ENCODE peak calls at places on chromosome 17, in six cellular contexts. One of them, this sample, is unnamed.

GRCh38 chr17:80949451-80950421 is 41.9 kb upstream of the CHMP6 start:
- DNase-seq in endothelial cell of umbilical vein: no peak
- DNase-seq in stomach: no peak
- DNase-seq in A549: no peak
- DNase-seq in lower leg skin: peak
- DNase-seq in H1: no peak
- DNase-seq in this sample: no peak

GRCh38 chr17:62105861-62106260 is 40.8 kb upstream of the MED13 start:
- DNase-seq in endothelial cell of umbilical vein: no peak
- DNase-seq in stomach: peak
- DNase-seq in A549: no peak
- DNase-seq in lower leg skin: no peak
- DNase-seq in H1: no peak
- DNase-seq in this sample: no peak

GRCh38 chr17:66459811-66460270 is 157.4 kb downstream of the PRKCA start:
- DNase-seq in endothelial cell of umbilical vein: peak
- DNase-seq in stomach: peak
- DNase-seq in A549: peak
- DNase-seq in lower leg skin: peak
- DNase-seq in H1: no peak
- DNase-seq in this sample: peak

GRCh38 chr17:50205111-50205821 is 3.8 kb upstream of the COL1A1 start:
- DNase-seq in endothelial cell of umbilical vein: no peak
- DNase-seq in stomach: no peak
- DNase-seq in A549: no peak
- DNase-seq in lower leg skin: no peak
- DNase-seq in H1: peak
- DNase-seq in this sample: no peak

GRCh38 chr17:31293586-31293985 is 3.5 kb downstream of the OMG start:
- DNase-seq in endothelial cell of umbilical vein: no peak
- DNase-seq in stomach: no peak
- DNase-seq in A549: no peak
- DNase-seq in lower leg skin: no peak
- DNase-seq in H1: no peak
- DNase-seq in this sample: no peak

GRCh38 chr17:13337171-13337570 is 264.6 kb downstream of the HS3ST3A1 start:
- DNase-seq in endothelial cell of umbilical vein: no peak
- DNase-seq in stomach: no peak
- DNase-seq in A549: no peak
- DNase-seq in lower leg skin: no peak
- DNase-seq in H1: no peak
- DNase-seq in this sample: no peak

GRCh38 chr17:18321309-18321708 is 6.2 kb downstream of the SMCR8 start:
- DNase-seq in endothelial cell of umbilical vein: no peak
- DNase-seq in stomach: no peak
- DNase-seq in A549: no peak
- DNase-seq in lower leg skin: no peak
- DNase-seq in H1: no peak
- DNase-seq in this sample: no peak

GRCh38 chr17:20085283-20085875 is 76.2 kb downstream of the SPECC1 start:
- DNase-seq in endothelial cell of umbilical vein: no peak
- DNase-seq in stomach: no peak
- DNase-seq in A549: no peak
- DNase-seq in lower leg skin: no peak
- DNase-seq in H1: no peak
- DNase-seq in this sample: no peak

GRCh38 chr17:37710344-37710886 is 34.4 kb downstream of the HNF1B start:
- DNase-seq in endothelial cell of umbilical vein: peak
- DNase-seq in stomach: peak
- DNase-seq in A549: peak
- DNase-seq in lower leg skin: no peak
- DNase-seq in H1: peak
- DNase-seq in this sample: no peak

GRCh38 chr17:4872786-4873185 is 26.6 kb upstream of the C17orf107 start:
- DNase-seq in endothelial cell of umbilical vein: peak
- DNase-seq in stomach: no peak
- DNase-seq in A549: no peak
- DNase-seq in lower leg skin: no peak
- DNase-seq in H1: no peak
- DNase-seq in this sample: no peak

GRCh38 chr17:67477687-67478086 is 100.6 kb downstream of the PITPNC1 start:
- DNase-seq in endothelial cell of umbilical vein: no peak
- DNase-seq in stomach: no peak
- DNase-seq in A549: no peak
- DNase-seq in lower leg skin: peak
- DNase-seq in H1: no peak
- DNase-seq in this sample: peak

DNA sequence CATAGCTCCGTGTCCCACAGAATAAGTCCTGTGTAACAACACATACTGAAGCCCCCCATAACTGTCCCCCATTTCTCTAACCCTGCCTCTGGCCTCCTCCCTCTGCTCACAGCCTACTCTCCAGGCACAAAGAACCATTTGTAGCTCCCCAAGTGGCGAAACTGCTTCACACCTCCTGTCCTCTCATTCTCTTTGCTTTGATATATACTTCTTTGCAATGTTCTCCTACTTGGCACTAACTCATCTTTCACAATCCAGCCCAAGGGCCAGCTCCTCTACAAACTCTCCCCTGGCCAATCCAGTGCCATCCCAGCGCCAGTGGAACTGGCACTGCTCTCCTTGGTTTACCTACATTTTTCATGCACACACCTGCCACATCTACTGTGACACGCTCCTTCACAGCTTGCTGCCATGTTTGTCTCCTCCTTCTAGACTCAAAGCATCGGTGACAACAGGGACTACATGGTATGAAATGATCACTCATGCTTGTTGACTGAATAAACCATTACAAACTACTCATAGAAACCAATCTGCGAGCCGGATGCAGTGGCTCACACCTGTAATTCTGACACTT is 12.8 kb downstream of the CYTH1 start:
- DNase-seq in endothelial cell of umbilical vein: no peak
- DNase-seq in stomach: no peak
- DNase-seq in A549: no peak
- DNase-seq in lower leg skin: no peak
- DNase-seq in H1: no peak
- DNase-seq in this sample: no peak
- TF ChIP-seq POLR2A in endothelial cell of umbilical vein: no peak
- TF ChIP-seq POLR2A in stomach: no peak
- TF ChIP-seq POLR2A in A549: no peak
- TF ChIP-seq POLR2A in lower leg skin: no peak
- TF ChIP-seq POLR2A in H1: no peak
- TF ChIP-seq POLR2A in this sample: no peak

DNA sequence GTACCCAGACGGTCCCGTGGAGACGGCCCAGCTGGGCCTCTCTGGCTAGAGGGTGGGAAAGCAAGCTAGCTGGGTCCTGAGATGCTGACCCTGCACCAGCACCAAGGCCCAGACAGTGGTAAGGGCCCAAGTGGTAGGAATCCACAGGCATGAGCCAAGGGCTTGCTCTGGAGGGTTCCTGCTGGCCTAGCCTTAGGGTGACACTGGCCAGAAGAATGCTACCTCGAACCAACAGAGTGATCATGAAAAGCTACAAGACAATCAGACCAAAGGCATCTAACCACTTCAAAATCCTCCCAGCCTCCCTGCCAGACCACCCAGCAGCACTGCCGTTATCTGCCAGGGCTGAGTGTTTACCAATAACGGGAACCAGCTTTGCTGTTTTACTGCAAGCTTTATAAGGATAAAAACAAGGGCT is 13.2 kb downstream of the HIC1 start:
- DNase-seq in endothelial cell of umbilical vein: no peak
- DNase-seq in stomach: no peak
- DNase-seq in A549: no peak
- DNase-seq in lower leg skin: no peak
- DNase-seq in H1: no peak
- DNase-seq in this sample: no peak
- TF ChIP-seq POLR2A in endothelial cell of umbilical vein: no peak
- TF ChIP-seq POLR2A in stomach: no peak
- TF ChIP-seq POLR2A in A549: no peak
- TF ChIP-seq POLR2A in lower leg skin: no peak
- TF ChIP-seq POLR2A in H1: no peak
- TF ChIP-seq POLR2A in this sample: no peak

GRCh38 chr17:36089888-36090836 is at the start of gene CCL3:
- DNase-seq in endothelial cell of umbilical vein: no peak
- DNase-seq in stomach: no peak
- DNase-seq in A549: no peak
- DNase-seq in lower leg skin: no peak
- DNase-seq in H1: no peak
- DNase-seq in this sample: peak

GRCh38 chr17:36082062-36082461 is 7.9 kb downstream of the CCL3 start:
- DNase-seq in endothelial cell of umbilical vein: no peak
- DNase-seq in stomach: no peak
- DNase-seq in A549: no peak
- DNase-seq in lower leg skin: no peak
- DNase-seq in H1: no peak
- DNase-seq in this sample: no peak

GRCh38 chr17:36088559-36089376 is 1.2 kb downstream of the CCL3 start:
- DNase-seq in endothelial cell of umbilical vein: no peak
- DNase-seq in stomach: no peak
- DNase-seq in A549: no peak
- DNase-seq in lower leg skin: no peak
- DNase-seq in H1: no peak
- DNase-seq in this sample: no peak

DNA sequence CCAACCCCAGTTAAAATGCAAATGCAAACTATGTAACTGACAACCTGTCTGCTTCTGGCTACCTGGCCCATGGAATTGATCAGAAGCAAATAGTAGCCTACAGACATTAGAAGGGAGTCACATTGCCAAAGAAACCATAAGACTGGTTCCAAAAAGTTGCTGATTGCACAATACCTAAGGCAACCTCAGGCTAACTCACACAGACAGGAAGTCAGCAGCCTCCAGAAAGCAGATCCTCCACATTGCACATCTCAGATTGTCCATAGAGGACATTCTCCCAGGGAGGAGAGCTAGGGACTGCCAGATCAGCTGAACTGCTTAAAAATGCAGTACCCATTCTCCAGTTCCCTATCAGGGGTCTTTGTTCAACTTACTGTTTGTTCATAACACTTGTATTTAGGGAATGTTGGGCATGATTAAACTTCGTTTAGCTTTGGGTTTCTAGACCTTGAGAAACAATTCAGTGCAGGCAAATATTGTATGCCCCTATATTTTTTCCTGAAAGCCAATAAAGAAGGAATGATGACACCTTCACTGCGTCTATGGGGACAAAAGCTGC is 4.2 kb downstream of the CCL3 start:
- DNase-seq in endothelial cell of umbilical vein: no peak
- DNase-seq in stomach: no peak
- DNase-seq in A549: no peak
- DNase-seq in lower leg skin: no peak
- DNase-seq in H1: no peak
- DNase-seq in this sample: no peak
- TF ChIP-seq POLR2A in endothelial cell of umbilical vein: no peak
- TF ChIP-seq POLR2A in stomach: no peak
- TF ChIP-seq POLR2A in A549: no peak
- TF ChIP-seq POLR2A in lower leg skin: no peak
- TF ChIP-seq POLR2A in H1: no peak
- TF ChIP-seq POLR2A in this sample: no peak

DNA sequence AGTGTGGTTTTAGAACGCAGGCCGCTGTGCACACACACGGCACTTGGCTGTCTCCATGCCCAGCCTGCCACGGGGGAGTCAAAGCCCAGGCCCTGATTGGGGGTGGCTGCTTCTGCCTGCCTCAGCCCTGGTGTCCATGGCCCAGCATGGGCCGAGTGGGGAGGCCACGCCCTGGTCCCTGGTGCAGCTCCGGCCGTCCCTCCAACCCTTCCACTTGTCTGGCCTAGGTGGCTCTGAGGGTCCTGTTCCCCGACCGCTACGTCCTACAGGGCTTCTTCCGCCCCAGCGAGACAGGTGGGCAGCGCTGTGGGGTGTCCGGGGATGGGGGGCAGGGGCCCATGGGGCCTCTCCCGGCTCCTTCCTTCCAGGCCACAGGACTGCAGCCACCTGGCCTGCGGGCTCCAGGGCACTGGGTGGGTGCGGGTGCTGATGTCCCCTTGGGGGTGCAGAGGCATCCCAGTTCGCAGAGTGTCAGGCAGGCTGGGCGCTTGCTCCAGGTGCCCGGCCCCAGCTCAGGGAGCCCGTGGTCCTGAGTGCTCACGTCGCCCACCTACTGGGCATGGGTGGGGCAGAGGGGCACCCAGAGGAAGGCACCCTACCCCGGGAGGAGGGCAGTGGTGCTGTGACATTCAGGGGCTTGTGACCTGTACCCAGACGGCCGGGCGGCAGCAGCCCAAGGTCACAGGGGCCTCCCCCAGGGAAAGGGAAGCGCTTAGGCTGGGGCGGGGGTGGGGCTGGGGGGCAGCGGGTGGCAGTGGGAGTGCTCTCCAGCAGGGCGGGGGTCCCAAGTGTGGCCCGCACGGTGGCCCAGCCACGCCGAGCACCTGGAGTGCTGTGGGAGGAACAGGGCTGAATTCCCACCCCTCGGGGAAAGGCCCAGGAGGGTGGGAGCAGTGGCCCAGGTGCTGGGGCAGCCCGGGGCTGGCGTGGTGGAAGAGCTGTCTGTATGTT is 11.8 kb downstream of the CENPX start:
- DNase-seq in endothelial cell of umbilical vein: no peak
- DNase-seq in stomach: no peak
- DNase-seq in A549: no peak
- DNase-seq in lower leg skin: no peak
- DNase-seq in H1: no peak
- DNase-seq in this sample: no peak
- TF ChIP-seq POLR2A in endothelial cell of umbilical vein: no peak
- TF ChIP-seq POLR2A in stomach: no peak
- TF ChIP-seq POLR2A in A549: no peak
- TF ChIP-seq POLR2A in lower leg skin: no peak
- TF ChIP-seq POLR2A in H1: no peak
- TF ChIP-seq POLR2A in this sample: no peak

This sample was measured in H54.